ENCODE peak calls at places on chromosomes 16 and 17, in eight cellular contexts. W, M, O, J, N, V, S and G are unnamed samples.

GRCh38 chr17:46194393-46195216 is 1.4 kb upstream of the KANSL1 start:
- DNase-seq in W (no peak), M (no peak), O (peak), J (no peak), N (no peak), V (no peak), S (no peak), G (no peak)

GRCh38 chr16:17951273-17951845 is 385.2 kb downstream of the NPIPA8 start:
- DNase-seq in W (no peak), M (no peak), O (no peak), J (no peak), N (no peak), V (no peak), S (no peak), G (no peak)

GRCh38 chr17:45243750-45244149 is 18.1 kb downstream of the SPATA32 start:
- DNase-seq in W (no peak), M (peak), O (no peak), J (no peak), N (no peak), V (no peak), S (no peak), G (no peak)

GRCh38 chr17:2368383-2368782 is 31.1 kb downstream of the SGSM2 start:
- DNase-seq in W (no peak), M (no peak), O (no peak), J (no peak), N (no peak), V (no peak), S (no peak), G (no peak)

GRCh38 chr16:72677662-72678447 is 370.1 kb downstream of the ZFHX3 start:
- DNase-seq in W (no peak), M (no peak), O (no peak), J (no peak), N (no peak), V (no peak), S (no peak), G (no peak)

GRCh38 chr16:47045023-47045422 is 71.5 kb upstream of the DNAJA2 start:
- DNase-seq in W (no peak), M (peak), O (no peak), J (no peak), N (no peak), V (no peak), S (no peak), G (no peak)

GRCh38 chr16:27470567-27471431 is 68.8 kb downstream of the IL21R start:
- DNase-seq in W (peak), M (no peak), O (no peak), J (no peak), N (no peak), V (peak), S (no peak), G (no peak)

GRCh38 chr17:36934759-36935630 is 2.3 kb upstream of the LHX1 start:
- DNase-seq in W (no peak), M (no peak), O (no peak), J (no peak), N (no peak), V (no peak), S (no peak), G (no peak)

GRCh38 chr16:11310997-11311561 is 29.9 kb upstream of the PRM1 start:
- DNase-seq in W (no peak), M (no peak), O (peak), J (no peak), N (no peak), V (no peak), S (no peak), G (no peak)

GRCh38 chr17:6350806-6351205 is 84.1 kb downstream of the AIPL1 start:
- DNase-seq in W (no peak), M (no peak), O (no peak), J (no peak), N (no peak), V (no peak), S (no peak), G (no peak)

GRCh38 chr16:69481901-69482341 is 57.5 kb downstream of the CYB5B start:
- DNase-seq in W (peak), M (peak), O (no peak), J (no peak), N (no peak), V (peak), S (peak), G (peak)

GRCh38 chr17:47873200-47874090 is 22.5 kb upstream of the SP6 start:
- DNase-seq in W (no peak), M (no peak), O (no peak), J (no peak), N (no peak), V (no peak), S (no peak), G (no peak)

GRCh38 chr17:44543213-44543904 is 13.9 kb upstream of the FZD2 start:
- DNase-seq in W (no peak), M (no peak), O (no peak), J (peak), N (no peak), V (no peak), S (no peak), G (no peak)

GRCh38 chr16:66128363-66128725 is 238.1 kb upstream of the CDH5 start:
- DNase-seq in W (no peak), M (no peak), O (no peak), J (no peak), N (no peak), V (no peak), S (no peak), G (no peak)